ENCODE peak calls at places on chromosomes 4 and X, in ten cellular contexts. T is NCI-H146; R is stimulated activated naive CD4-positive, alpha-beta T cell; O is amniotic epithelial cell; Y is Ammon's horn; V is head of caudate nucleus; Q is AG08396; C is thoracic aorta; U is cardiac muscle cell; E is T-helper 9 cell. D is an unnamed sample.

GRCh38 chrX:10146350-10146749 is 10.4 kb upstream of the CLCN4 start:
- DNase-seq in T (no peak), R (no peak), O (no peak), Y (no peak), V (no peak), Q (no peak), C (no peak), U (no peak), E (no peak), D (no peak)

GRCh38 chr4:69330345-69330744 is 50.1 kb downstream of the UGT2B28 start:
- DNase-seq in T (no peak), R (no peak), O (peak), Y (no peak), V (no peak), Q (no peak), C (no peak), U (no peak), E (no peak), D (no peak)

GRCh38 chr4:105784761-105785160 is 76.2 kb downstream of the GSTCD start:
- DNase-seq in T (no peak), R (no peak), O (no peak), Y (no peak), V (no peak), Q (no peak), C (no peak), U (no peak), E (no peak), D (no peak)

GRCh38 chr4:879730-880079 is 52.4 kb downstream of the GAK start:
- DNase-seq in T (no peak), R (peak), O (peak), Y (no peak), V (peak), Q (no peak), C (no peak), U (no peak), E (peak), D (no peak)

GRCh38 chr4:185552254-185552653 is 16.9 kb upstream of the PDLIM3 start:
- DNase-seq in T (no peak), R (no peak), O (no peak), Y (no peak), V (no peak), Q (no peak), C (no peak), U (no peak), E (no peak), D (no peak)

GRCh38 chr4:82586055-82586454 is 24.3 kb upstream of the TMEM150C start:
- DNase-seq in T (peak), R (no peak), O (no peak), Y (peak), V (no peak), Q (no peak), C (no peak), U (no peak), E (no peak), D (no peak)

GRCh38 chr4:5238106-5238505 is 186.8 kb downstream of the STK32B start:
- DNase-seq in T (no peak), R (no peak), O (no peak), Y (no peak), V (no peak), Q (no peak), C (no peak), U (no peak), E (no peak), D (no peak)

GRCh38 chr4:8754634-8755589 is 116.7 kb downstream of the HMX1 start:
- DNase-seq in T (no peak), R (no peak), O (no peak), Y (no peak), V (peak), Q (no peak), C (no peak), U (no peak), E (no peak), D (peak)

GRCh38 chr4:121913667-121914066 is 38.2 kb downstream of the TRPC3 start:
- DNase-seq in T (no peak), R (no peak), O (peak), Y (no peak), V (no peak), Q (no peak), C (no peak), U (no peak), E (no peak), D (no peak)

GRCh38 chrX:50903387-50904027 is 7.0 kb upstream of the BMP15 start:
- DNase-seq in T (peak), R (no peak), O (peak), Y (peak), V (no peak), Q (peak), C (no peak), U (peak), E (no peak), D (no peak)

GRCh38 chr4:37157403-37158167 is 87.0 kb upstream of the NWD2 start:
- DNase-seq in T (no peak), R (no peak), O (no peak), Y (peak), V (no peak), Q (no peak), C (no peak), U (no peak), E (no peak), D (no peak)

GRCh38 chrX:40508560-40508959 is 72.2 kb upstream of the ATP6AP2 start:
- DNase-seq in T (no peak), R (no peak), O (no peak), Y (no peak), V (no peak), Q (no peak), C (no peak), U (no peak), E (no peak), D (no peak)